ENCODE peak calls at places on chromosome 5, in eight cellular contexts. D is OCI-LY7, G is cardiac muscle cell, Z is AG09309, E is NCI-H1105 treated with DMSO at 0.1 percent for 48 hours, W is fibroblast of mammary gland, T is posterior vena cava, U is WERI-Rb-1. A is an unnamed sample.

GRCh38 chr5:129966071-129966470 is 61.8 kb downstream of the CHSY3 start:
- DNase-seq in Z (no peak), U (no peak), T (no peak), W (no peak), E (no peak), G (no peak), D (no peak), A (no peak)

GRCh38 chr5:129246088-129246487 is 151.5 kb downstream of the ISOC1 start:
- DNase-seq in Z (no peak), T (no peak), W (peak; percentile 30), E (no peak), D (no peak), G (peak; percentile 81), U (no peak), A (no peak)

GRCh38 chr5:10387690-10388089 is 34.2 kb downstream of the MARCHF6 start:
- DNase-seq in E (no peak), G (peak; percentile 82), U (no peak), T (no peak), Z (peak; percentile 31), W (peak; percentile 82), D (no peak), A (peak; percentile 42)

GRCh38 chr5:3538886-3539285 is 56.7 kb upstream of the IRX1 start:
- DNase-seq in Z (no peak), T (no peak), E (no peak), G (no peak), U (no peak), D (no peak), W (no peak), A (no peak)

GRCh38 chr5:110517396-110517795 is 209.1 kb downstream of the TMEM232 start:
- DNase-seq in T (no peak), E (no peak), Z (no peak), W (no peak), G (no peak), D (no peak), U (no peak), A (no peak)

GRCh38 chr5:172683696-172684464 is 42.8 kb downstream of the NEURL1B start:
- DNase-seq in W (no peak), G (no peak), T (no peak), U (no peak), Z (no peak), D (no peak), E (no peak), A (no peak)

GRCh38 chr5:118620201-118620600 is 368.1 kb downstream of the DTWD2 start:
- DNase-seq in T (no peak), Z (no peak), U (no peak), W (no peak), D (no peak), G (no peak), E (no peak), A (no peak)

GRCh38 chr5:133596049-133596448 is 16.3 kb downstream of the FSTL4 start:
- DNase-seq in T (no peak), G (no peak), D (no peak), W (no peak), U (no peak), Z (no peak), E (no peak), A (no peak)

GRCh38 chr5:59187772-59188347 is 605.0 kb downstream of the RAB3C start:
- DNase-seq in W (peak; percentile 56), T (no peak), U (peak; percentile 23), E (no peak), Z (no peak), G (peak; percentile 80), D (no peak), A (no peak)

GRCh38 chr5:1498623-1499416 is 24.9 kb downstream of the LPCAT1 start:
- DNase-seq in E (no peak), Z (no peak), T (no peak), W (no peak), D (no peak), U (no peak), G (no peak), A (no peak)

GRCh38 chr5:178483620-178484019 is 106.6 kb downstream of the COL23A1 start:
- DNase-seq in W (no peak), U (no peak), G (no peak), D (peak; percentile 19), T (no peak), E (no peak), Z (no peak), A (no peak)

GRCh38 chr5:100828071-100828689 is 74.9 kb downstream of the ST8SIA4 start:
- DNase-seq in U (no peak), E (no peak), T (no peak), D (no peak), G (no peak), Z (no peak), W (no peak), A (no peak)

GRCh38 chr5:92715946-92716345 is 865.1 kb downstream of the NR2F1-AS1 start:
- DNase-seq in D (no peak), G (no peak), Z (no peak), T (no peak), W (no peak), U (no peak), E (no peak), A (no peak)

GRCh38 chr5:134436523-134437339 is 25.1 kb upstream of the CDKN2AIPNL start:
- DNase-seq in W (peak; percentile 96), Z (peak; percentile 84), E (peak; percentile 38), G (peak; percentile 75), T (peak; percentile 91), D (peak; percentile 22), U (peak; percentile 77), A (peak; percentile 71)

GRCh38 chr5:55675119-55675518 is 37.0 kb downstream of the SLC38A9 start:
- DNase-seq in E (no peak), G (peak; percentile 31), D (no peak), Z (no peak), U (no peak), W (no peak), T (no peak), A (no peak)

GRCh38 chr5:110736763-110737162 is 2.0 kb upstream of the SLC25A46 start:
- DNase-seq in W (no peak), T (no peak), G (no peak), Z (no peak), U (no peak), E (no peak), D (no peak), A (no peak)

GRCh38 chr5:84301535-84301934 is 83.1 kb downstream of the EDIL3 start:
- DNase-seq in E (no peak), U (no peak), D (no peak), T (no peak), W (peak; percentile 19), G (no peak), Z (no peak), A (no peak)

GRCh38 chr5:146667633-146668032 is 151.6 kb upstream of the GPR151 start:
- DNase-seq in D (no peak), T (no peak), E (peak; percentile 4), G (peak; percentile 37), U (no peak), W (peak; percentile 62), Z (peak; percentile 39), A (peak; percentile 40)

GRCh38 chr5:150058480-150059126 is 27.8 kb downstream of the CSF1R start:
- DNase-seq in W (peak; percentile 94), U (no peak), G (peak; percentile 50), Z (no peak), T (no peak), D (no peak), E (no peak), A (no peak)

GRCh38 chr5:757931-758697 is 26.4 kb downstream of the ZDHHC11B start:
- DNase-seq in T (peak; percentile 90), Z (no peak), W (no peak), G (no peak), D (no peak), U (peak; percentile 89), E (no peak), A (no peak)

GRCh38 chr5:126852104-126852531 is 75.2 kb downstream of the LMNB1 start:
- DNase-seq in Z (no peak), U (no peak), E (no peak), T (no peak), G (peak; percentile 61), W (peak; percentile 66), D (peak; percentile 27), A (no peak)

GRCh38 chr5:143635146-143635752 is 176.7 kb upstream of the HMHB1 start:
- DNase-seq in T (no peak), Z (no peak), G (peak; percentile 60), W (peak; percentile 51), E (no peak), U (no peak), D (no peak), A (no peak)

GRCh38 chr5:95822408-95823240 is at the start of gene GLRX:
- DNase-seq in G (peak; percentile 85), T (peak; percentile 85), D (peak; percentile 82), W (peak; percentile 96), E (peak; percentile 43), Z (peak; percentile 89), U (peak; percentile 73), A (peak; percentile 63)

GRCh38 chr5:143397302-143398052 is 6.0 kb downstream of the NR3C1 start:
- DNase-seq in U (no peak), T (no peak), G (no peak), D (no peak), Z (no peak), E (no peak), W (peak; percentile 28), A (no peak)

GRCh38 chr5:95720094-95720793 is 10.9 kb upstream of the RHOBTB3 start:
- DNase-seq in D (no peak), G (no peak), Z (no peak), W (no peak), T (no peak), E (no peak), U (no peak), A (no peak)

GRCh38 chr5:56632939-56633338 is 182.4 kb upstream of the MAP3K1 start:
- DNase-seq in D (no peak), U (no peak), G (no peak), T (no peak), W (no peak), E (no peak), Z (no peak), A (no peak)

GRCh38 chr5:108472237-108472636 is 90.3 kb upstream of the FBXL17 start:
- DNase-seq in E (no peak), T (no peak), G (no peak), W (no peak), D (no peak), Z (no peak), U (no peak), A (no peak)

GRCh38 chr5:154566146-154566680 is 88.2 kb upstream of the HAND1 start:
- DNase-seq in D (no peak), T (no peak), Z (no peak), G (no peak), E (no peak), W (no peak), U (no peak), A (no peak)

GRCh38 chr5:54651482-54652076 is 134.0 kb downstream of the SNX18 start:
- DNase-seq in T (peak; percentile 88), Z (no peak), W (peak; percentile 52), U (no peak), G (peak; percentile 73), E (peak; percentile 81), D (no peak), A (no peak)

GRCh38 chr5:40277161-40277906 is 402.4 kb upstream of the PTGER4 start:
- DNase-seq in G (no peak), W (no peak), U (no peak), D (no peak), E (no peak), Z (no peak), T (no peak), A (no peak)

GRCh38 chr5:6395621-6396020 is 17.3 kb upstream of the MED10 start:
- DNase-seq in E (no peak), G (no peak), Z (no peak), U (no peak), W (no peak), T (no peak), D (no peak), A (no peak)

GRCh38 chr5:132979367-132979935 is 16.0 kb upstream of the AFF4 start:
- DNase-seq in D (no peak), U (no peak), E (no peak), T (no peak), G (no peak), Z (no peak), W (peak; percentile 80), A (no peak)

GRCh38 chr5:151587796-151588606 is 3.1 kb downstream of the FAT2 start:
- DNase-seq in E (no peak), W (peak; percentile 74), U (no peak), T (no peak), Z (no peak), D (no peak), G (no peak), A (no peak)

GRCh38 chr5:119343766-119344165 is 12.1 kb upstream of the TNFAIP8 start:
- DNase-seq in W (peak; percentile 49), G (peak; percentile 23), E (no peak), U (no peak), D (peak; percentile 52), Z (no peak), T (no peak), A (peak; percentile 30)

A was measured in non-pigmented ciliary epithelial cell.